ENCODE peak calls at places on chromosomes 3 and 15, in seven cellular contexts. One of them, this sample, is unnamed.

GRCh38 chr3:50274371-50275104 is 4.3 kb upstream of the LSMEM2 start:
- DNase-seq in uterus: no peak
- DNase-seq in HEK293T: peak; percentile 76
- DNase-seq in HepG2: peak; percentile 60
- DNase-seq in GM12864: peak; percentile 34
- DNase-seq in adipocyte: peak; percentile 78
- DNase-seq in NCI-H1417 treated with DMSO at 0.1 percent for 48 hours: no peak
- DNase-seq in this sample: peak; percentile 83

GRCh38 chr15:39961051-39961450 is 27.1 kb downstream of the EIF2AK4 start:
- DNase-seq in uterus: no peak
- DNase-seq in HEK293T: no peak
- DNase-seq in HepG2: no peak
- DNase-seq in GM12864: no peak
- DNase-seq in adipocyte: peak; percentile 53
- DNase-seq in NCI-H1417 treated with DMSO at 0.1 percent for 48 hours: no peak
- DNase-seq in this sample: no peak

GRCh38 chr3:182258538-182259177 is 534.6 kb upstream of the ATP11B start:
- DNase-seq in uterus: no peak
- DNase-seq in HEK293T: peak; percentile 13
- DNase-seq in HepG2: peak; percentile 45
- DNase-seq in GM12864: no peak
- DNase-seq in adipocyte: peak; percentile 52
- DNase-seq in NCI-H1417 treated with DMSO at 0.1 percent for 48 hours: peak; percentile 55
- DNase-seq in this sample: peak; percentile 54

GRCh38 chr3:52446631-52447511 is 2.0 kb upstream of the SEMA3G start:
- DNase-seq in uterus: peak; percentile 64
- DNase-seq in HEK293T: peak; percentile 69
- DNase-seq in HepG2: peak; percentile 52
- DNase-seq in GM12864: no peak
- DNase-seq in adipocyte: peak; percentile 82
- DNase-seq in NCI-H1417 treated with DMSO at 0.1 percent for 48 hours: no peak
- DNase-seq in this sample: peak; percentile 76

GRCh38 chr3:23129817-23130216 is 73.3 kb upstream of the UBE2E2 start:
- DNase-seq in uterus: no peak
- DNase-seq in HEK293T: no peak
- DNase-seq in HepG2: no peak
- DNase-seq in GM12864: no peak
- DNase-seq in adipocyte: peak; percentile 26
- DNase-seq in NCI-H1417 treated with DMSO at 0.1 percent for 48 hours: no peak
- DNase-seq in this sample: peak; percentile 51

GRCh38 chr3:27356976-27357375 is 12.2 kb downstream of the NEK10 start:
- DNase-seq in uterus: no peak
- DNase-seq in HEK293T: no peak
- DNase-seq in HepG2: no peak
- DNase-seq in GM12864: no peak
- DNase-seq in adipocyte: peak; percentile 53
- DNase-seq in NCI-H1417 treated with DMSO at 0.1 percent for 48 hours: no peak
- DNase-seq in this sample: no peak

GRCh38 chr3:129126726-129127280 is 5.2 kb upstream of the RAB43 start:
- DNase-seq in uterus: no peak
- DNase-seq in HEK293T: no peak
- DNase-seq in HepG2: no peak
- DNase-seq in GM12864: no peak
- DNase-seq in adipocyte: no peak
- DNase-seq in NCI-H1417 treated with DMSO at 0.1 percent for 48 hours: no peak
- DNase-seq in this sample: no peak

GRCh38 chr15:28153492-28154119 is 54.5 kb upstream of the OCA2 start:
- DNase-seq in uterus: no peak
- DNase-seq in HEK293T: no peak
- DNase-seq in HepG2: no peak
- DNase-seq in GM12864: no peak
- DNase-seq in adipocyte: no peak
- DNase-seq in NCI-H1417 treated with DMSO at 0.1 percent for 48 hours: no peak
- DNase-seq in this sample: no peak

GRCh38 chr3:11607816-11608215 is 35.9 kb downstream of the VGLL4 start:
- DNase-seq in uterus: no peak
- DNase-seq in HEK293T: no peak
- DNase-seq in HepG2: peak; percentile 30
- DNase-seq in GM12864: no peak
- DNase-seq in adipocyte: peak; percentile 51
- DNase-seq in NCI-H1417 treated with DMSO at 0.1 percent for 48 hours: no peak
- DNase-seq in this sample: no peak

GRCh38 chr3:124203292-124203691 is 211.4 kb upstream of the ROPN1 start:
- DNase-seq in uterus: no peak
- DNase-seq in HEK293T: no peak
- DNase-seq in HepG2: no peak
- DNase-seq in GM12864: no peak
- DNase-seq in adipocyte: no peak
- DNase-seq in NCI-H1417 treated with DMSO at 0.1 percent for 48 hours: no peak
- DNase-seq in this sample: no peak

GRCh38 chr3:23648326-23648964 is 157.3 kb upstream of the UBE2E1 start:
- DNase-seq in uterus: no peak
- DNase-seq in HEK293T: no peak
- DNase-seq in HepG2: no peak
- DNase-seq in GM12864: no peak
- DNase-seq in adipocyte: no peak
- DNase-seq in NCI-H1417 treated with DMSO at 0.1 percent for 48 hours: no peak
- DNase-seq in this sample: no peak

GRCh38 chr3:38992117-38992779 is 59.5 kb downstream of the SCN11A start:
- DNase-seq in uterus: no peak
- DNase-seq in HEK293T: no peak
- DNase-seq in HepG2: no peak
- DNase-seq in GM12864: no peak
- DNase-seq in adipocyte: peak; percentile 56
- DNase-seq in NCI-H1417 treated with DMSO at 0.1 percent for 48 hours: no peak
- DNase-seq in this sample: no peak